ENCODE peak calls at places on chromosomes 16 and 17, in five cellular contexts. F is GM13976, U is HS-27A, B is NCI-H1694, M is skeletal muscle cell. X is an unnamed sample.

GRCh38 chr17:28466521-28467048 is 6.9 kb upstream of the SLC13A2 start:
- DNase-seq in F (no peak), U (no peak), B (no peak), M (no peak), X (no peak)

GRCh38 chr17:45242015-45242414 is 19.9 kb downstream of the SPATA32 start:
- DNase-seq in F (no peak), U (no peak), B (no peak), M (no peak), X (no peak)

GRCh38 chr16:23952128-23953041 is 116.6 kb downstream of the PRKCB start:
- DNase-seq in F (no peak), U (no peak), B (no peak), M (no peak), X (no peak)

GRCh38 chr16:1533443-1533951 is at the start of gene TMEM204:
- DNase-seq in F (no peak), U (no peak), B (no peak), M (peak), X (no peak)

GRCh38 chr17:40909351-40909750 is 24.3 kb upstream of the KRT20 start:
- DNase-seq in F (peak), U (peak), B (peak), M (peak), X (peak)

GRCh38 chr16:69888005-69888560 is 63.1 kb upstream of the CLEC18A start:
- DNase-seq in F (peak), U (no peak), B (no peak), M (no peak), X (no peak)

GRCh38 chr16:68065716-68066305 is 19.4 kb upstream of the NFATC3 start:
- DNase-seq in F (no peak), U (peak), B (no peak), M (no peak), X (no peak)

GRCh38 chr17:50420419-50421112 is 5.5 kb upstream of the ACSF2 start:
- DNase-seq in F (no peak), U (no peak), B (no peak), M (no peak), X (no peak)

GRCh38 chr17:72691601-72692000 is 400.9 kb downstream of the SLC39A11 start:
- DNase-seq in F (no peak), U (peak), B (no peak), M (peak), X (no peak)

GRCh38 chr16:89637379-89637778 is 20.1 kb downstream of the CHMP1A start:
- DNase-seq in F (no peak), U (no peak), B (no peak), M (no peak), X (no peak)

GRCh38 chr16:4475880-4476790 is at the start of gene HMOX2:
- DNase-seq in F (peak), U (peak), B (peak), M (peak), X (peak)

GRCh38 chr16:80899804-80900592 is 95.6 kb upstream of the CDYL2 start:
- DNase-seq in F (no peak), U (peak), B (no peak), M (peak), X (no peak)

GRCh38 chr17:27466376-27466747 is 10.1 kb downstream of the KSR1 start:
- DNase-seq in F (no peak), U (no peak), B (no peak), M (no peak), X (no peak)

GRCh38 chr17:45310380-45311324 is 6.2 kb downstream of the MAP3K14 start:
- DNase-seq in F (no peak), U (no peak), B (no peak), M (no peak), X (no peak)

GRCh38 chr16:87407511-87408112 is 15.5 kb downstream of the MAP1LC3B start:
- DNase-seq in F (no peak), U (no peak), B (no peak), M (peak), X (no peak)

GRCh38 chr17:42272576-42272975 is 3.6 kb downstream of the STAT5B start:
- DNase-seq in F (no peak), U (no peak), B (no peak), M (no peak), X (no peak)

GRCh38 chr17:3613139-3613538 is 3.9 kb upstream of the TRPV1 start:
- DNase-seq in F (no peak), U (no peak), B (no peak), M (no peak), X (no peak)

GRCh38 chr16:48353565-48354163 is 31.5 kb downstream of the SIAH1 start:
- DNase-seq in F (peak), U (peak), B (peak), M (no peak), X (peak)

GRCh38 chr17:14926526-14927122 is 338.5 kb downstream of the PMP22 start:
- DNase-seq in F (peak), U (peak), B (peak), M (no peak), X (peak)

GRCh38 chr17:50364715-50365114 is 8.3 kb downstream of the MRPL27 start:
- DNase-seq in F (no peak), U (no peak), B (no peak), M (no peak), X (peak)

GRCh38 chr17:173064-173911 is 8.2 kb downstream of the DOC2B start:
- DNase-seq in F (no peak), U (no peak), B (no peak), M (no peak), X (peak)

GRCh38 chr16:67311607-67312449 is 14.7 kb downstream of the KCTD19 start:
- DNase-seq in F (peak), U (peak), B (no peak), M (peak), X (no peak)

GRCh38 chr17:67066717-67067116 is 22.4 kb downstream of the CACNG1 start:
- DNase-seq in F (no peak), U (no peak), B (no peak), M (no peak), X (no peak)

GRCh38 chr17:77830816-77831490 is 127.5 kb upstream of the TNRC6C start:
- DNase-seq in F (no peak), U (no peak), B (no peak), M (no peak), X (no peak)

GRCh38 chr17:30357476-30357875 is 21.3 kb upstream of the CPD start:
- DNase-seq in F (no peak), U (no peak), B (no peak), M (no peak), X (no peak)

GRCh38 chr17:81071761-81072741 is 37.1 kb downstream of the BAIAP2 start:
- DNase-seq in F (no peak), U (no peak), B (no peak), M (no peak), X (no peak)

GRCh38 chr17:63932008-63932561 is at the start of gene CD79B:
- DNase-seq in F (peak), U (no peak), B (no peak), M (no peak), X (no peak)

GRCh38 chr16:89308391-89309333 is 91.2 kb downstream of the ZNF778 start:
- DNase-seq in F (no peak), U (no peak), B (no peak), M (no peak), X (no peak)

GRCh38 chr17:37826497-37827115 is 81.7 kb upstream of the HNF1B start:
- DNase-seq in F (no peak), U (no peak), B (peak), M (no peak), X (peak)

GRCh38 chr17:75138519-75138918 is 7.0 kb upstream of the NT5C start:
- DNase-seq in F (no peak), U (no peak), B (no peak), M (no peak), X (no peak)

GRCh38 chr16:71837150-71837549 is 8.6 kb upstream of the ATXN1L start:
- DNase-seq in F (no peak), U (no peak), B (no peak), M (no peak), X (no peak)

GRCh38 chr17:78154903-78155811 is 9.0 kb downstream of the C17orf99 start:
- DNase-seq in F (peak), U (no peak), B (no peak), M (no peak), X (no peak)

GRCh38 chr17:38745545-38745944 is 2.6 kb downstream of the PCGF2 start:
- DNase-seq in F (no peak), U (no peak), B (no peak), M (no peak), X (peak)

GRCh38 chr16:57474671-57475661 is 11.3 kb downstream of the DOK4 start:
- DNase-seq in F (no peak), U (no peak), B (no peak), M (no peak), X (no peak)

GRCh38 chr16:83137326-83137770 is 510.6 kb downstream of the CDH13 start:
- DNase-seq in F (no peak), U (peak), B (no peak), M (no peak), X (no peak)

GRCh38 chr17:1087381-1088241 is 90.7 kb downstream of the TIMM22 start:
- DNase-seq in F (no peak), U (no peak), B (peak), M (no peak), X (no peak)

GRCh38 chr16:15775209-15775608 is 81.6 kb downstream of the MYH11 start:
- DNase-seq in F (no peak), U (no peak), B (no peak), M (no peak), X (no peak)

GRCh38 chr17:51107666-51108227 is 12.9 kb downstream of the SPAG9 start:
- DNase-seq in F (no peak), U (no peak), B (no peak), M (no peak), X (no peak)

X was measured in NCI-H524.